ENCODE peak calls at places on chromosome 11, in six cellular contexts. Q is stimulated activated CD4-positive, alpha-beta T cell treated with anti-CD3 and anti-CD28 coated beads, Interleukin-1b, Interleukin-23, amount 100 ng/mL, for 24 hours; L is K562; C is esophagus squamous epithelium; Y is fibroblast of mammary gland; E is EL. W is an unnamed sample.

GRCh38 chr11:17846852-17847453 is 112.4 kb downstream of the KCNC1 start:
- DNase-seq in Q (no peak), L (no peak), C (no peak), Y (peak), E (no peak), W (peak)

GRCh38 chr11:69461272-69461962 is 20.0 kb upstream of the LINC01488 start:
- DNase-seq in Q (no peak), L (no peak), C (no peak), Y (no peak), E (no peak), W (no peak)

GRCh38 chr11:8440649-8441048 is 153.4 kb downstream of the STK33 start:
- DNase-seq in Q (no peak), L (no peak), C (no peak), Y (no peak), E (no peak), W (no peak)

GRCh38 chr11:28674432-28675076 is 566.4 kb downstream of the METTL15 start:
- DNase-seq in Q (no peak), L (no peak), C (no peak), Y (peak), E (peak), W (no peak)

GRCh38 chr11:68025047-68025446 is 5.4 kb upstream of the NDUFS8 start:
- DNase-seq in Q (no peak), L (no peak), C (no peak), Y (no peak), E (no peak), W (no peak)

GRCh38 chr11:85826096-85826855 is 15.3 kb upstream of the SYTL2 start:
- DNase-seq in Q (no peak), L (no peak), C (no peak), Y (peak), E (peak), W (peak)

GRCh38 chr11:3631331-3631730 is 10.5 kb downstream of the ART5 start:
- DNase-seq in Q (no peak), L (no peak), C (no peak), Y (peak), E (no peak), W (no peak)

GRCh38 chr11:64923944-64924909 is at the start of gene PPP2R5B:
- DNase-seq in Q (peak), L (peak), C (peak), Y (peak), E (peak), W (peak)

GRCh38 chr11:123577081-123577598 is 77.3 kb downstream of the SCN3B start:
- DNase-seq in Q (peak), L (peak), C (no peak), Y (peak), E (peak), W (no peak)

W was measured in LHCN-M2.